ENCODE peak calls at places on chromosomes 2 and 18, in ten cellular contexts. One of them, this sample, is unnamed.

GRCh38 chr18:6370886-6371635 is 43.6 kb downstream of the L3MBTL4 start:
- DNase-seq in psoas muscle: no peak
- DNase-seq in progenitor cell of endocrine pancreas: no peak
- DNase-seq in endothelial cell: no peak
- DNase-seq in caudate nucleus: no peak
- DNase-seq in stimulated activated CD4-positive, alpha-beta T cell treated with anti-CD3 and anti-CD28 coated beads, Interleukin-12 subunit alpha, Interleukin-12 subunit beta, amount 100 ng/mL, for 48 hours: no peak
- DNase-seq in CD8-positive, alpha-beta memory T cell: no peak
- DNase-seq in NB4: no peak
- DNase-seq in NCI-H2081: peak
- DNase-seq in RPMI7951: no peak
- DNase-seq in this sample: peak

GRCh38 chr18:57134564-57135211 is 12.2 kb upstream of the BOD1L2 start:
- DNase-seq in psoas muscle: no peak
- DNase-seq in progenitor cell of endocrine pancreas: no peak
- DNase-seq in endothelial cell: no peak
- DNase-seq in caudate nucleus: no peak
- DNase-seq in stimulated activated CD4-positive, alpha-beta T cell treated with anti-CD3 and anti-CD28 coated beads, Interleukin-12 subunit alpha, Interleukin-12 subunit beta, amount 100 ng/mL, for 48 hours: no peak
- DNase-seq in CD8-positive, alpha-beta memory T cell: no peak
- DNase-seq in NB4: peak
- DNase-seq in NCI-H2081: no peak
- DNase-seq in RPMI7951: no peak
- DNase-seq in this sample: no peak

GRCh38 chr2:199315299-199316179 is 142.2 kb downstream of the SATB2 start:
- DNase-seq in psoas muscle: no peak
- DNase-seq in progenitor cell of endocrine pancreas: peak
- DNase-seq in endothelial cell: peak
- DNase-seq in caudate nucleus: no peak
- DNase-seq in stimulated activated CD4-positive, alpha-beta T cell treated with anti-CD3 and anti-CD28 coated beads, Interleukin-12 subunit alpha, Interleukin-12 subunit beta, amount 100 ng/mL, for 48 hours: no peak
- DNase-seq in CD8-positive, alpha-beta memory T cell: no peak
- DNase-seq in NB4: peak
- DNase-seq in NCI-H2081: no peak
- DNase-seq in RPMI7951: peak
- DNase-seq in this sample: no peak

GRCh38 chr2:202736826-202737225 is 102.1 kb downstream of the FAM117B start:
- DNase-seq in psoas muscle: no peak
- DNase-seq in progenitor cell of endocrine pancreas: no peak
- DNase-seq in endothelial cell: no peak
- DNase-seq in caudate nucleus: no peak
- DNase-seq in stimulated activated CD4-positive, alpha-beta T cell treated with anti-CD3 and anti-CD28 coated beads, Interleukin-12 subunit alpha, Interleukin-12 subunit beta, amount 100 ng/mL, for 48 hours: no peak
- DNase-seq in CD8-positive, alpha-beta memory T cell: no peak
- DNase-seq in NB4: no peak
- DNase-seq in NCI-H2081: no peak
- DNase-seq in RPMI7951: no peak
- DNase-seq in this sample: no peak

GRCh38 chr2:96408631-96409542 is 73.3 kb downstream of the NCAPH start:
- DNase-seq in psoas muscle: no peak
- DNase-seq in progenitor cell of endocrine pancreas: no peak
- DNase-seq in endothelial cell: no peak
- DNase-seq in caudate nucleus: peak
- DNase-seq in stimulated activated CD4-positive, alpha-beta T cell treated with anti-CD3 and anti-CD28 coated beads, Interleukin-12 subunit alpha, Interleukin-12 subunit beta, amount 100 ng/mL, for 48 hours: no peak
- DNase-seq in CD8-positive, alpha-beta memory T cell: no peak
- DNase-seq in NB4: no peak
- DNase-seq in NCI-H2081: no peak
- DNase-seq in RPMI7951: peak
- DNase-seq in this sample: no peak

GRCh38 chr2:218217366-218218309 is 649 bp downstream of the ARPC2 start:
- DNase-seq in psoas muscle: peak
- DNase-seq in progenitor cell of endocrine pancreas: peak
- DNase-seq in endothelial cell: peak
- DNase-seq in caudate nucleus: peak
- DNase-seq in stimulated activated CD4-positive, alpha-beta T cell treated with anti-CD3 and anti-CD28 coated beads, Interleukin-12 subunit alpha, Interleukin-12 subunit beta, amount 100 ng/mL, for 48 hours: peak
- DNase-seq in CD8-positive, alpha-beta memory T cell: peak
- DNase-seq in NB4: peak
- DNase-seq in NCI-H2081: peak
- DNase-seq in RPMI7951: peak
- DNase-seq in this sample: no peak

GRCh38 chr2:101478561-101479001 is 3.7 kb upstream of the RFX8 start:
- DNase-seq in psoas muscle: no peak
- DNase-seq in progenitor cell of endocrine pancreas: no peak
- DNase-seq in endothelial cell: no peak
- DNase-seq in caudate nucleus: no peak
- DNase-seq in stimulated activated CD4-positive, alpha-beta T cell treated with anti-CD3 and anti-CD28 coated beads, Interleukin-12 subunit alpha, Interleukin-12 subunit beta, amount 100 ng/mL, for 48 hours: no peak
- DNase-seq in CD8-positive, alpha-beta memory T cell: no peak
- DNase-seq in NB4: no peak
- DNase-seq in NCI-H2081: no peak
- DNase-seq in RPMI7951: peak
- DNase-seq in this sample: no peak

GRCh38 chr2:128284841-128285240 is 33.8 kb downstream of the HS6ST1 start:
- DNase-seq in psoas muscle: peak
- DNase-seq in progenitor cell of endocrine pancreas: no peak
- DNase-seq in endothelial cell: no peak
- DNase-seq in caudate nucleus: no peak
- DNase-seq in stimulated activated CD4-positive, alpha-beta T cell treated with anti-CD3 and anti-CD28 coated beads, Interleukin-12 subunit alpha, Interleukin-12 subunit beta, amount 100 ng/mL, for 48 hours: no peak
- DNase-seq in CD8-positive, alpha-beta memory T cell: no peak
- DNase-seq in NB4: no peak
- DNase-seq in NCI-H2081: no peak
- DNase-seq in RPMI7951: no peak
- DNase-seq in this sample: no peak

GRCh38 chr18:39491408-39491807 is 1925.8 kb upstream of the CELF4 start:
- DNase-seq in psoas muscle: no peak
- DNase-seq in progenitor cell of endocrine pancreas: no peak
- DNase-seq in endothelial cell: no peak
- DNase-seq in caudate nucleus: no peak
- DNase-seq in stimulated activated CD4-positive, alpha-beta T cell treated with anti-CD3 and anti-CD28 coated beads, Interleukin-12 subunit alpha, Interleukin-12 subunit beta, amount 100 ng/mL, for 48 hours: no peak
- DNase-seq in CD8-positive, alpha-beta memory T cell: no peak
- DNase-seq in NB4: no peak
- DNase-seq in NCI-H2081: no peak
- DNase-seq in RPMI7951: peak
- DNase-seq in this sample: no peak

GRCh38 chr2:29293830-29294438 is 178.7 kb downstream of the CLIP4 start:
- DNase-seq in psoas muscle: no peak
- DNase-seq in progenitor cell of endocrine pancreas: peak
- DNase-seq in endothelial cell: peak
- DNase-seq in caudate nucleus: no peak
- DNase-seq in stimulated activated CD4-positive, alpha-beta T cell treated with anti-CD3 and anti-CD28 coated beads, Interleukin-12 subunit alpha, Interleukin-12 subunit beta, amount 100 ng/mL, for 48 hours: no peak
- DNase-seq in CD8-positive, alpha-beta memory T cell: no peak
- DNase-seq in NB4: peak
- DNase-seq in NCI-H2081: no peak
- DNase-seq in RPMI7951: peak
- DNase-seq in this sample: no peak

This sample was measured in NCI-H774.